ENCODE peak calls at places on chromosomes 1 and 21, in nine cellular contexts. R is A549, M is K562, U is sigmoid colon, W is ovary, G is upper lobe of left lung, H is stomach, P is tibial nerve, Y is H1. T is an unnamed sample.

GRCh38 chr1:236103646-236104218 is 38.6 kb upstream of the GPR137B start:
- DNase-seq in M (peak; percentile 86), Y (no peak), R (peak; percentile 58), H (peak; percentile 66), W (peak; percentile 55), U (no peak), G (peak; percentile 33), P (peak; percentile 23), T (peak; percentile 46)

GRCh38 chr1:165551469-165551868 is 7.7 kb downstream of the LRRC52 start:
- DNase-seq in U (no peak), G (no peak), M (no peak), H (no peak), W (no peak), P (no peak), Y (no peak), R (no peak), T (no peak)

GRCh38 chr1:153509729-153510354 is 25.9 kb downstream of the S100A6 start:
- DNase-seq in W (no peak), H (peak; percentile 55), G (peak; percentile 51), Y (no peak), R (peak; percentile 72), P (no peak), M (peak; percentile 75), U (no peak), T (peak; percentile 77)

GRCh38 chr1:108897865-108898720 is 21.3 kb downstream of the GPSM2 start:
- DNase-seq in P (no peak), G (no peak), M (peak; percentile 72), Y (no peak), W (peak; percentile 45), U (no peak), R (peak; percentile 55), H (no peak), T (peak; percentile 16)

GRCh38 chr1:157124855-157125254 is 13.3 kb downstream of the ETV3 start:
- DNase-seq in G (no peak), R (peak; percentile 27), P (no peak), M (no peak), H (no peak), U (no peak), W (no peak), Y (no peak), T (no peak)

GRCh38 chr1:38671221-38671620 is 188.4 kb downstream of the RRAGC start:
- DNase-seq in H (no peak), U (no peak), G (no peak), R (no peak), M (no peak), Y (no peak), P (no peak), W (no peak), T (no peak)

GRCh38 chr1:155801149-155801548 is 55.9 kb downstream of the GON4L start:
- DNase-seq in Y (no peak), U (no peak), R (no peak), W (no peak), H (no peak), M (no peak), G (no peak), P (no peak), T (no peak)

GRCh38 chr1:15410223-15410883 is 665 bp downstream of the EFHD2 start:
- DNase-seq in Y (no peak), W (peak; percentile 28), H (no peak), P (no peak), M (no peak), U (no peak), G (no peak), R (no peak), T (no peak)

GRCh38 chr1:41358152-41358937 is 2.9 kb upstream of the FOXO6 start:
- DNase-seq in Y (no peak), W (no peak), P (no peak), M (no peak), U (no peak), G (peak; percentile 21), R (no peak), H (no peak), T (no peak)

GRCh38 chr1:229341811-229342304 is 989 bp downstream of the CCSAP start:
- DNase-seq in H (no peak), M (no peak), P (no peak), U (peak; percentile 63), W (peak; percentile 29), R (peak; percentile 50), G (peak; percentile 28), Y (no peak), T (no peak)

DNA sequence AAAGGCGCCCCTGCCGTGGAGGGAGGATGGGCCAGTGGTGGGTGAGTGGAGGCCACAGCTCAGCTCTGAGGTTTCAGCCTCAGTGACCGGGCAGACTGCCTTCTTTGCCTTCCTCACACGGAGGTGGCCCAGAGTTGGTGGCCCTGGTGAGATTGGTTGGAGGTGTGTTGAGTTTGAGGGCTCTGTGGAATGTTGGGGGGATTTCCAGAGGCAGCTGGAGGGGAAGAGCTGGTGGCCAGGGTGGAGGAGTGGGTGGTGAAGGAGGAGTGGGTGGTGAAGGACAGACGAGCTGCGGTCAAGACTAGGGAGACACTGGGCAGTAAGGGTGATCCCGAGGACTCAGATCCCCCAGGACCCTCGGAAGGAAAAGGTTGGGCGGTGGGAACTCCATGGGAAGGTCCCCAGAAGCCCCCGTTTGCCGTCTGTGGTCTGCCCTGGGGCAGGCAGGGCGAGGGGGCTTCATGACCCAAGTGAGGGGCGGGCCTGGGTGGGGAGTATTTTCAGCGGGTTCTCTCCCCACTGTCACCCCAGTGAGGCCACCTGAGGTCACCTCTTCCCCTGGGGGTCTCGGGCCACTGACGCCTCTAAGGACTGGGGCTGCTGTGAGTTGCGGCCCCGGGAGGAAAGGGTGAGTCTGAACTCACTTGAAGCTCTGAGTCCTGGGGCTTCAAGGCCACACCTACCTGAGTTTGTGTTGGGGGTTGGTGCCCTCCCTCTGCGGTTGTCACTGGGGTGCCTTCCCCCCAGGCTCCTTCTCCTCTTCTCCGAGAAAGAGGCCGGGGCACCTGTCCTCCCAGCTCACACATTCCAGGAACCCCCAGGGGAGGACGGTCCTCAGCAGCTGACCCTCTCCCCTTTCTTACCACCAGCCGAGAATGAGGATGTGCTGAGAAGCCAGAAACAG is 22.7 kb upstream of the PIK3CD start:
- DNase-seq in G (peak; percentile 42), M (no peak), H (no peak), R (no peak), P (no peak), U (no peak), W (no peak), Y (no peak), T (no peak)
- TF ChIP-seq EP300 in G (no peak), M (no peak), H (no peak), R (no peak), P (no peak), U (no peak), W (no peak), Y (no peak), T (no peak)

GRCh38 chr21:45421071-45421845 is 16.3 kb downstream of the COL18A1 start:
- DNase-seq in P (no peak), G (peak; percentile 57), R (peak; percentile 33), M (no peak), H (peak; percentile 86), U (peak; percentile 68), W (peak; percentile 54), Y (no peak), T (peak; percentile 67)

GRCh38 chr21:45418301-45419071 is 13.5 kb downstream of the COL18A1 start:
- DNase-seq in M (no peak), G (no peak), W (peak; percentile 30), R (no peak), H (no peak), U (peak; percentile 62), P (no peak), Y (no peak), T (no peak)

GRCh38 chr21:45420623-45421041 is 15.7 kb downstream of the COL18A1 start:
- DNase-seq in R (peak; percentile 18), H (peak; percentile 63), W (no peak), M (no peak), G (no peak), U (peak; percentile 60), Y (no peak), P (no peak), T (no peak)

GRCh38 chr21:45419162-45419561 is 14.2 kb downstream of the COL18A1 start:
- DNase-seq in P (no peak), U (peak; percentile 58), W (no peak), Y (no peak), G (no peak), H (no peak), M (no peak), R (no peak), T (no peak)

GRCh38 chr21:45420061-45420521 is 15.1 kb downstream of the COL18A1 start:
- DNase-seq in Y (no peak), P (no peak), M (no peak), R (no peak), W (no peak), G (no peak), H (peak; percentile 65), U (peak; percentile 58), T (no peak)
- H3K27ac ChIP-seq in Y (no peak overlapping the region), P (no peak overlapping the region), M (no peak overlapping the region), R (peak overlapping the region; percentile 66), W (no peak overlapping the region), G (no peak overlapping the region), H (no peak overlapping the region), U (peak overlapping the region; percentile 49), T (no peak overlapping the region)

GRCh38 chr1:14259191-14259757 is 339.2 kb upstream of the KAZN start:
- DNase-seq in P (peak; percentile 80), G (peak; percentile 34), H (peak; percentile 51), R (no peak), U (peak; percentile 97), M (no peak), Y (no peak), W (peak; percentile 85), T (peak; percentile 72)

GRCh38 chr1:14255711-14256110 is 342.8 kb upstream of the KAZN start:
- DNase-seq in M (no peak), U (no peak), H (no peak), P (no peak), R (no peak), W (no peak), G (no peak), Y (no peak), T (no peak)

GRCh38 chr1:14260480-14260879 is 338.0 kb upstream of the KAZN start:
- DNase-seq in P (no peak), M (no peak), R (no peak), Y (no peak), H (no peak), U (no peak), W (no peak), G (no peak), T (no peak)

GRCh38 chr1:14254184-14254583 is 344.3 kb upstream of the KAZN start:
- DNase-seq in P (no peak), G (no peak), Y (no peak), W (no peak), U (no peak), R (no peak), M (no peak), H (no peak), T (no peak)

GRCh38 chr1:14255231-14255630 is 343.3 kb upstream of the KAZN start:
- DNase-seq in G (no peak), R (no peak), M (no peak), Y (no peak), U (no peak), W (no peak), H (no peak), P (no peak), T (no peak)
- TF ChIP-seq CTCF in G (no peak), R (no peak), M (no peak), Y (no peak), U (no peak), W (no peak), H (no peak), P (no peak), T (no peak)

DNA sequence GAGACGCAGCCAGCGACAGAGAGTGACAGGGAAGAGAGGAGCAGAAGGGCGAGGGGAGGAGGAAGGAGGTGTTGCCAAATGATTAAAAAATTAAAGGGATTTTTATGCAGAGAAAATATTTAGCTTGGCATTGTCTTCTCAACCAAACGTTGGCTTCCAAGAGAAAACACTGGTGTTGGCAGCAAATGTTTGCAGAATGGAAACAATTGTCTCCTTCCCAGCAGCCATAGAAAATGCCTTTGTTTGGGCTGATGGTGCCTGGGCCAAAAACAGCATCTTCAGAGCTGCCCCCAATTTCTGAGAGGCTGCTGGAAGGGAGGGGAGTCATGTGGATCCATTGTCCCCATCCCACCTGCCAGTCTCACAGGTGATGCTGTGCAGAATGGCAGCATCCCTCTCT is 29.7 kb upstream of the GRIK3 start:
- DNase-seq in Y (no peak), U (no peak), P (no peak), G (no peak), W (no peak), R (no peak), H (no peak), M (no peak), T (no peak)
- TF ChIP-seq EP300 in Y (no peak), U (no peak), P (no peak), G (no peak), W (no peak), R (no peak), H (no peak), M (no peak), T (no peak)